ENCODE peak calls at places on chromosomes 1 and 21, in nine cellular contexts. S is prostate gland, D is sigmoid colon, P is heart left ventricle, J is tibial nerve, W is ovary, Z is transverse colon, T is K562, V is body of pancreas. Q is an unnamed sample.
A peak's percentile ranks its signal among the peaks of the same experiment; 100 is the strongest.

GRCh38 chr1:99820546-99820945 is 29.6 kb upstream of the AGL start:
- DNase-seq in S (no peak), D (no peak), P (no peak), J (no peak), W (no peak), Z (no peak), T (no peak), V (no peak), Q (no peak)

GRCh38 chr1:11720033-11720376 is 15.9 kb upstream of the AGTRAP start:
- DNase-seq in S (no peak), D (no peak), P (no peak), J (no peak), W (no peak), Z (no peak), T (no peak), V (no peak), Q (no peak)

GRCh38 chr1:244089561-244089960 is 38.5 kb downstream of the ZBTB18 start:
- DNase-seq in S (no peak), D (no peak), P (no peak), J (no peak), W (no peak), Z (no peak), T (no peak), V (no peak), Q (no peak)

GRCh38 chr1:241413386-241413785 is 56.4 kb upstream of the RGS7 start:
- DNase-seq in S (no peak), D (no peak), P (no peak), J (no peak), W (no peak), Z (no peak), T (no peak), V (no peak), Q (no peak)

GRCh38 chr1:155128755-155129473 is 1.2 kb downstream of the EFNA1 start:
- DNase-seq in S (peak; percentile 62), D (peak; percentile 69), P (peak; percentile 74), J (no peak), W (peak; percentile 48), Z (peak; percentile 85), T (no peak), V (peak; percentile 80), Q (peak; percentile 92)

GRCh38 chr1:237737448-237737847 is 153.3 kb downstream of the ZP4 start:
- DNase-seq in S (no peak), D (no peak), P (no peak), J (no peak), W (no peak), Z (no peak), T (no peak), V (no peak), Q (no peak)

GRCh38 chr1:42740756-42741580 is 932 bp upstream of the CLDN19 start:
- DNase-seq in S (no peak), D (no peak), P (no peak), J (no peak), W (no peak), Z (no peak), T (no peak), V (no peak), Q (no peak)

GRCh38 chr1:21335750-21336168 is 45.5 kb upstream of the ECE1 start:
- DNase-seq in S (no peak), D (peak; percentile 72), P (no peak), J (no peak), W (no peak), Z (peak; percentile 17), T (no peak), V (no peak), Q (no peak)

GRCh38 chr1:157994704-157995540 is 1.5 kb downstream of the KIRREL1 start:
- DNase-seq in S (no peak), D (peak; percentile 82), P (no peak), J (no peak), W (peak; percentile 64), Z (peak; percentile 20), T (no peak), V (no peak), Q (no peak)

GRCh38 chr1:157994081-157994581 is 686 bp downstream of the KIRREL1 start:
- DNase-seq in S (no peak), D (peak; percentile 78), P (no peak), J (no peak), W (peak; percentile 60), Z (no peak), T (no peak), V (no peak), Q (no peak)

GRCh38 chr1:157992813-157993178 is 649 bp upstream of the KIRREL1 start:
- DNase-seq in S (no peak), D (no peak), P (no peak), J (no peak), W (no peak), Z (no peak), T (no peak), V (no peak), Q (no peak)

GRCh38 chr1:157992031-157992568 is 1.3 kb upstream of the KIRREL1 start:
- DNase-seq in S (peak; percentile 59), D (peak; percentile 89), P (peak; percentile 75), J (peak; percentile 76), W (peak; percentile 89), Z (peak; percentile 67), T (peak; percentile 66), V (peak; percentile 69), Q (peak; percentile 54)

DNA sequence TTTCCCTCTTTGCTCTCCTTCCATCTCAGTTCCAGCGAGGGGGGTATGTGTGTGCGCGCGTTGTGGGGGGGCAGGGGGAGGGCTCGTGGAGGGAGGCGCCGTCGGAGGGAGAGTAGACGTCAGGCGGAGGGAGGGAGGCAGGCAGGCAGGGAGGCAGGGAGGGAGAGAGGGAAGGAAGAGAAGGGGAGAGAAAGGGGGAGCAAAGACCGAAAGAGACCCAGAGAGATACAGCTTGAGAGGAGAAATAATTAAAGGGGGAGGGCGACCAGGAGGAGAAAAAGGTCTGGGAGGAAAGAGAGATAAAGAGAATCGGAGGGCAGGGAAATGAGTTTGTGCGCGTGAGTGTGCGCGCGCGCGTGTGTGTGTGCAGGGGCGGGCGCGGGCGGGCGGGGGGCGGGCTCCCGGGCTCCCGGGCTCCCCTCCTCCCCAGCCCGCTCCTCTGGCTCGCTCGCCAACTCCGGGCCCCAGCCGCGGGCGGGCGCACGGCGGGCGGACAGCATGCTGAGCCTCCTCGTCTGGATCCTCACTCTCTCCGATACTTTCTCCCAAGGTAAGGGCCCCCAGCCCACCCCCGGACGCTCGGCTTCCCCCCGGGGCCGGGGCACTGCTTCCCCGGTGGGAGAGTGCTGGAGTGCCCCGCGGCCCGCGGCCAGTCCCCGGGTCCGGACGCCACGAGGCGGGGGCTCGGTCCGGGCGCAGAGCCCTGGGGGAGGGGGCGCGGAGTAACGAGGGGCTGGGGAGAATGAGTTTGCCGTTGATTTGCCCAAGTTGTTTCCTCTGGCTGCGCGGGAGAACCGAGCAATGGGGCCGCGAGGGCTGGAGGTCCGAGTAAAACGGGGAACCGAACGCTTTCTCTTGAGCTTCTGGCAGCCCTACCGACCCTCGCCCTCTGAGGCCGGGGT is at the start of gene KIRREL1:
- DNase-seq in S (peak; percentile 44), D (peak; percentile 90), P (peak; percentile 69), J (peak; percentile 52), W (peak; percentile 84), Z (peak; percentile 50), T (no peak), V (peak; percentile 30), Q (peak; percentile 63)
- H3K27ac ChIP-seq in S (peak within 1 kb of the TSS; percentile 84), D (peak within 1 kb of the TSS; percentile 99), P (peak within 1 kb of the TSS; percentile 94), J (peak within 1 kb of the TSS; percentile 94), W (peak within 1 kb of the TSS; percentile 97), Z (peak within 1 kb of the TSS; percentile 92), T (no peak within 1 kb of the TSS), V (peak within 1 kb of the TSS; percentile 64), Q (peak within 1 kb of the TSS; percentile 64)

GRCh38 chr21:33844104-33844889 is 71.3 kb downstream of the ATP5PO start:
- DNase-seq in S (peak; percentile 69), D (no peak), P (no peak), J (no peak), W (no peak), Z (no peak), T (no peak), V (peak; percentile 66), Q (no peak)
- H3K4me1 ChIP-seq in S (no peaks in the 10 kb centered on the region), D (peaks cover 20% of the 10 kb centered on the region), P (peaks cover 14% of the 10 kb centered on the region), J (peaks cover 33% of the 10 kb centered on the region), W (peaks cover 12% of the 10 kb centered on the region), Z (peaks cover 14% of the 10 kb centered on the region), T (no peaks in the 10 kb centered on the region), V (peaks cover 22% of the 10 kb centered on the region), Q (no peaks in the 10 kb centered on the region)

GRCh38 chr1:206489980-206490534 is 17.3 kb upstream of the RASSF5 start:
- DNase-seq in S (peak; percentile 63), D (peak; percentile 85), P (peak; percentile 74), J (peak; percentile 58), W (peak; percentile 85), Z (peak; percentile 71), T (peak; percentile 90), V (peak; percentile 86), Q (peak; percentile 72)
- TF ChIP-seq POLR2A in S (no peak), D (no peak), P (no peak), J (no peak), W (no peak), Z (no peak), T (no peak), V (no peak), Q (no peak)

GRCh38 chr1:168613689-168614655 is 37.6 kb downstream of the XCL1 start:
- DNase-seq in S (no peak), D (peak; percentile 75), P (peak; percentile 66), J (no peak), W (peak; percentile 58), Z (no peak), T (no peak), V (no peak), Q (no peak)
- H3K27ac ChIP-seq in S (no peak overlapping the region), D (peak overlapping the region; percentile 73), P (peak overlapping the region; percentile 47), J (no peak overlapping the region), W (no peak overlapping the region), Z (peak overlapping the region; percentile 50), T (no peak overlapping the region), V (no peak overlapping the region), Q (no peak overlapping the region)

DNA sequence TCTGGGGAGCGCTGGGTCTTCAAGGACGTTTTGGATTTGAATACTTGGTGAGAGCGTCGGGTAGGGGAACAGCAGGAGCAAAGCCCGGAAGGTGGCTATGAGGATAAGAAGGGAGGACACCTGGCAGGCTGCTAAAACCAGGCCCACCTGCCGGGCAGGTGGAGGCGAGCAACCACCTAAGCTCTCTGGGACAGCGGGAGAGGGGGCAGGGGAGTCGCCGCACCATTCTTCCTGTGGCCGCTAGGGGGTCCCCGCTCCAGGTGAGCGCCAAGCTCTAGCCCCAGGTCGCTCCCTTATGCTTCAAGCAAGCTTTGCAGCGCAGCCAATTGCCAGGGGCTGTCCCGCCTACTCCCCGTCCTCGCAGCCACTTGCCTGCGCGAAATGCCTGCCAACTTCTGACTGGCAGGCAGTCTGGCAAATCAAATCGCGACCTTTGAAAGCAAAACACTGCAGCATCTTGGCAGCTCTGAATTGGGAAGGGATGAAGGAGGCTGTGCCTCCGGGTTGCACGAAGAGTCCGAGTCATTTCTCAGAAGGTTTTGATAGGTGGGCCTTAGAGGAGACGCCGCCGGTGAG is at the start of gene NIPAL3:
- DNase-seq in S (peak; percentile 98), D (peak; percentile 99), P (peak; percentile 99), J (peak; percentile 90), W (peak; percentile 98), Z (peak; percentile 98), T (peak; percentile 98), V (peak; percentile 99), Q (peak; percentile 96)
- H3K4me1 ChIP-seq in S (no peaks in the 10 kb centered on the region), D (peaks cover 15% of the 10 kb centered on the region), P (peaks cover 34% of the 10 kb centered on the region), J (peaks cover 47% of the 10 kb centered on the region), W (peaks cover 2% of the 10 kb centered on the region), Z (peaks cover 44% of the 10 kb centered on the region), T (peaks cover 55% of the 10 kb centered on the region), V (peaks cover 55% of the 10 kb centered on the region), Q (peaks cover 30% of the 10 kb centered on the region)

GRCh38 chr1:85576256-85576641 is 4.3 kb upstream of the CCN1 start:
- DNase-seq in S (no peak), D (peak; percentile 90), P (no peak), J (no peak), W (no peak), Z (no peak), T (no peak), V (no peak), Q (no peak)
- TF ChIP-seq POLR2A in S (no peak), D (no peak), P (no peak), J (no peak), W (no peak), Z (no peak), T (no peak), V (no peak), Q (no peak)

GRCh38 chr1:232806071-232806510 is 875 bp downstream of the MAP10 start:
- DNase-seq in S (no peak), D (no peak), P (no peak), J (no peak), W (no peak), Z (no peak), T (no peak), V (no peak), Q (no peak)
- H3K27ac ChIP-seq in S (no peak overlapping the region), D (peak overlapping the region; percentile 75), P (peak overlapping the region; percentile 95), J (peak overlapping the region; percentile 67), W (no peak overlapping the region), Z (peak overlapping the region; percentile 76), T (no peak overlapping the region), V (peak overlapping the region; percentile 83), Q (peak overlapping the region; percentile 66)

Q was measured in Peyer's patch.